ENCODE peak calls at places on chromosomes 6 and 20, in five cellular contexts. K, A, L, P and B are unnamed samples.

GRCh38 chr6:27452496-27452897 is 20.4 kb downstream of the ZNF184 start:
- DNase-seq in L (no peak), A (no peak), K (peak; percentile 24), P (peak; percentile 6), B (no peak)

GRCh38 chr6:122903266-122903915 is 92.6 kb upstream of the CLVS2 start:
- DNase-seq in K (no peak), A (no peak), L (no peak), P (no peak), B (no peak)

GRCh38 chr20:14865169-14865568 is 527.8 kb upstream of the FLRT3 start:
- DNase-seq in P (no peak), A (no peak), K (no peak), L (no peak), B (no peak)

GRCh38 chr6:158488065-158488464 is 71.8 kb upstream of the TMEM181 start:
- DNase-seq in K (no peak), A (peak; percentile 21), L (peak; percentile 95), P (no peak), B (no peak)

GRCh38 chr6:98808522-98809210 is 25.7 kb upstream of the POU3F2 start:
- DNase-seq in A (no peak), K (no peak), L (no peak), P (no peak), B (no peak)

GRCh38 chr20:63860325-63861051 is 810 bp upstream of the ABHD16B start:
- DNase-seq in L (no peak), A (no peak), P (no peak), K (no peak), B (no peak)

GRCh38 chr6:37480118-37480736 is 19.5 kb downstream of the CCDC167 start:
- DNase-seq in A (no peak), L (no peak), K (no peak), P (no peak), B (no peak)

GRCh38 chr6:127032971-127033370 is 85.5 kb upstream of the RSPO3 start:
- DNase-seq in P (no peak), A (no peak), L (no peak), K (no peak), B (no peak)

GRCh38 chr6:36829919-36830544 is 9.2 kb downstream of the CPNE5 start:
- DNase-seq in A (no peak), K (no peak), P (no peak), L (no peak), B (peak; percentile 88)

GRCh38 chr20:36144336-36144735 is 10.2 kb upstream of the EPB41L1 start:
- DNase-seq in K (no peak), A (no peak), L (no peak), P (no peak), B (no peak)

GRCh38 chr6:20271818-20272217 is 59.5 kb upstream of the MBOAT1 start:
- DNase-seq in P (no peak), K (no peak), L (no peak), A (no peak), B (no peak)

GRCh38 chr20:37545516-37545915 is 17.8 kb upstream of the BLCAP start:
- DNase-seq in L (no peak), A (no peak), K (no peak), P (no peak), B (no peak)

GRCh38 chr6:152932865-152933264 is 50.0 kb downstream of the FBXO5 start:
- DNase-seq in A (no peak), P (no peak), K (no peak), L (no peak), B (no peak)

GRCh38 chr6:128024976-128025375 is 124.1 kb upstream of the THEMIS start:
- DNase-seq in L (no peak), K (no peak), P (no peak), A (no peak), B (no peak)

GRCh38 chr6:2055914-2056313 is 189.5 kb downstream of the GMDS start:
- DNase-seq in P (no peak), A (no peak), K (no peak), L (no peak), B (no peak)

GRCh38 chr6:163243083-163243482 is 171.4 kb upstream of the QKI start:
- DNase-seq in K (no peak), L (no peak), P (no peak), A (no peak), B (no peak)

GRCh38 chr6:137637161-137637560 is 143.0 kb upstream of the OLIG3 start:
- DNase-seq in L (peak; percentile 98), A (no peak), K (peak; percentile 36), P (no peak), B (no peak)

GRCh38 chr6:153059757-153060156 is 57.2 kb upstream of the MTRF1L start:
- DNase-seq in L (no peak), K (no peak), A (no peak), P (no peak), B (no peak)

GRCh38 chr6:165834613-165835259 is 171.7 kb upstream of the PDE10A start:
- DNase-seq in A (no peak), K (no peak), P (no peak), L (no peak), B (peak; percentile 100)

GRCh38 chr6:45421700-45422540 is 44.2 kb upstream of the SUPT3H start:
- DNase-seq in P (peak; percentile 35), A (peak; percentile 75), L (no peak), K (peak; percentile 80), B (peak; percentile 37)

GRCh38 chr6:84249724-84250123 is 22.3 kb upstream of the CEP162 start:
- DNase-seq in P (no peak), A (no peak), K (no peak), L (no peak), B (no peak)

GRCh38 chr20:59135093-59135492 is 28.5 kb upstream of the ZNF831 start:
- DNase-seq in P (no peak), A (no peak), K (no peak), L (no peak), B (no peak)

GRCh38 chr20:23641936-23642751 is 4.4 kb upstream of the CST3 start:
- DNase-seq in A (no peak), L (peak; percentile 65), K (no peak), P (no peak), B (no peak)

GRCh38 chr6:80725156-80725930 is 618.9 kb downstream of the BCKDHB start:
- DNase-seq in A (no peak), L (no peak), K (no peak), P (no peak), B (no peak)

GRCh38 chr20:44720617-44720993 is 5.4 kb downstream of the CCN5 start:
- DNase-seq in K (no peak), A (no peak), L (no peak), P (no peak), B (no peak)

GRCh38 chr20:58538752-58539151 is 23.6 kb upstream of the APCDD1L start:
- DNase-seq in P (no peak), A (no peak), L (no peak), K (no peak), B (no peak)

GRCh38 chr6:90595854-90596253 is 9.0 kb upstream of the MAP3K7 start:
- DNase-seq in A (no peak), L (no peak), K (no peak), P (no peak), B (no peak)

GRCh38 chr6:84771732-84772131 is 7.3 kb upstream of the TBX18 start:
- DNase-seq in K (no peak), L (no peak), P (no peak), A (no peak), B (no peak)

GRCh38 chr6:74170118-74170517 is 474.1 kb downstream of the CD109 start:
- DNase-seq in A (no peak), P (no peak), K (no peak), L (peak; percentile 18), B (no peak)

GRCh38 chr20:36827541-36828279 is 48.2 kb upstream of the TLDC2 start:
- DNase-seq in A (no peak), L (no peak), K (peak; percentile 87), P (no peak), B (no peak)

GRCh38 chr6:4377635-4378034 is 242.3 kb upstream of the ECI2 start:
- DNase-seq in P (no peak), A (no peak), K (no peak), L (no peak), B (no peak)